ENCODE peak calls at places on chromosome 21, in five cellular contexts. G is HCT116, E is K562, M is fibroblast of lung, A is MM.1S. J is an unnamed sample.

GRCh38 chr21:21715286-21715969 is 717.2 kb downstream of the NCAM2 start:
- DNase-seq in G (no peak), E (no peak), M (peak; percentile 98), A (no peak), J (no peak)

GRCh38 chr21:35408401-35408800 is 359.3 kb upstream of the RUNX1 start:
- DNase-seq in G (no peak), E (no peak), M (peak; percentile 53), A (no peak), J (no peak)

GRCh38 chr21:21159253-21159899 is 161.2 kb downstream of the NCAM2 start:
- DNase-seq in G (no peak), E (no peak), M (peak; percentile 29), A (no peak), J (no peak)

GRCh38 chr21:29349702-29350101 is 51.0 kb downstream of the BACH1 start:
- DNase-seq in G (no peak), E (no peak), M (peak; percentile 56), A (no peak), J (no peak)

GRCh38 chr21:25845729-25846256 is 111.0 kb downstream of the GABPA start:
- DNase-seq in G (no peak), E (no peak), M (no peak), A (no peak), J (no peak)

GRCh38 chr21:35664683-35665082 is 395.6 kb downstream of the SETD4 start:
- DNase-seq in G (peak; percentile 22), E (no peak), M (peak; percentile 91), A (no peak), J (peak; percentile 24)

GRCh38 chr21:35520869-35521268 is 471.8 kb upstream of the RUNX1 start:
- DNase-seq in G (no peak), E (no peak), M (no peak), A (no peak), J (no peak)

GRCh38 chr21:34511787-34512451 is at the start of gene KCNE1:
- DNase-seq in G (no peak), E (no peak), M (no peak), A (no peak), J (no peak)

GRCh38 chr21:35108887-35109286 is 59.8 kb upstream of the RUNX1 start:
- DNase-seq in G (no peak), E (no peak), M (no peak), A (no peak), J (no peak)

GRCh38 chr21:34983680-34984086 is 65.4 kb downstream of the RUNX1 start:
- DNase-seq in G (no peak), E (peak; percentile 45), M (peak; percentile 86), A (peak; percentile 58), J (peak; percentile 53)

GRCh38 chr21:23968008-23968407 is 1639.3 kb downstream of the MRPL39 start:
- DNase-seq in G (no peak), E (no peak), M (no peak), A (no peak), J (no peak)

GRCh38 chr21:25561668-25562641 is 45.3 kb downstream of the MRPL39 start:
- DNase-seq in G (no peak), E (no peak), M (peak; percentile 82), A (peak; percentile 39), J (peak; percentile 82)

GRCh38 chr21:36707763-36708511 is 9.0 kb downstream of the SIM2 start:
- DNase-seq in G (no peak), E (no peak), M (no peak), A (no peak), J (no peak)
- TF ChIP-seq EZH2 in G (no peak), E (no peak), M (no peak), A (no peak), J (no peak)

DNA sequence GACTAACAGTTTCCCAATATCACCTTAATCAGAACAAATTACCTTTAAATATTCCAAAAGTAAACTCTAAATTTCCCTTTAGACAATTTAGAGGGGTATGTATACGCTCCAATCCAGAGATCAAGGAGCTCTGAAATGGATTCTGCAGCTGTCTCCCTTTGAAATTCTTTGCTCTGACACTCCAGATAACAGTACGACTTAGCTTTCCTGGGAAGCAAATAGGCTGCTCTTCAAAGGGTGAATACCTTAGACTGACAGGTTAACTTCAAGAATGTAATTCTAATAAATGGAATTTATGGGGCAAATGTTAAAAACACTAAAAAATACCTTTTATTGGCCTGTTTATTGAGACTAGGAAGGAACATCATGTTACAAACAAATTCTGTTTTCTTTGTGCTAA is 357.2 kb downstream of the USP25 start:
- DNase-seq in G (no peak), E (no peak), M (no peak), A (no peak), J (no peak)
- H3K27ac ChIP-seq in G (no peak overlapping the region), E (no peak overlapping the region), M (no peak overlapping the region), A (no peak overlapping the region), J (no peak overlapping the region)

GRCh38 chr21:33238565-33239255 is 9.0 kb downstream of the IFNAR2 start:
- DNase-seq in G (no peak), E (no peak), M (peak; percentile 21), A (peak; percentile 85), J (no peak)
- H3K9ac ChIP-seq in G (no peak overlapping the region), E (no peak overlapping the region), M (no peak overlapping the region), A (peak overlapping the region; percentile 66), J (no peak overlapping the region)

GRCh38 chr21:37914211-37914900 is 1.9 kb downstream of the KCNJ6 start:
- DNase-seq in G (no peak), E (peak; percentile 26), M (peak; percentile 19), A (peak; percentile 65), J (peak; percentile 48)

GRCh38 chr21:37917612-37918011 is 1.4 kb upstream of the KCNJ6 start:
- DNase-seq in G (no peak), E (no peak), M (peak; percentile 42), A (no peak), J (no peak)

GRCh38 chr21:37916795-37917142 is 512 bp upstream of the KCNJ6 start:
- DNase-seq in G (no peak), E (peak; percentile 60), M (no peak), A (no peak), J (no peak)

GRCh38 chr21:37915516-37915915 is 741 bp downstream of the KCNJ6 start:
- DNase-seq in G (no peak), E (no peak), M (no peak), A (no peak), J (no peak)

DNA sequence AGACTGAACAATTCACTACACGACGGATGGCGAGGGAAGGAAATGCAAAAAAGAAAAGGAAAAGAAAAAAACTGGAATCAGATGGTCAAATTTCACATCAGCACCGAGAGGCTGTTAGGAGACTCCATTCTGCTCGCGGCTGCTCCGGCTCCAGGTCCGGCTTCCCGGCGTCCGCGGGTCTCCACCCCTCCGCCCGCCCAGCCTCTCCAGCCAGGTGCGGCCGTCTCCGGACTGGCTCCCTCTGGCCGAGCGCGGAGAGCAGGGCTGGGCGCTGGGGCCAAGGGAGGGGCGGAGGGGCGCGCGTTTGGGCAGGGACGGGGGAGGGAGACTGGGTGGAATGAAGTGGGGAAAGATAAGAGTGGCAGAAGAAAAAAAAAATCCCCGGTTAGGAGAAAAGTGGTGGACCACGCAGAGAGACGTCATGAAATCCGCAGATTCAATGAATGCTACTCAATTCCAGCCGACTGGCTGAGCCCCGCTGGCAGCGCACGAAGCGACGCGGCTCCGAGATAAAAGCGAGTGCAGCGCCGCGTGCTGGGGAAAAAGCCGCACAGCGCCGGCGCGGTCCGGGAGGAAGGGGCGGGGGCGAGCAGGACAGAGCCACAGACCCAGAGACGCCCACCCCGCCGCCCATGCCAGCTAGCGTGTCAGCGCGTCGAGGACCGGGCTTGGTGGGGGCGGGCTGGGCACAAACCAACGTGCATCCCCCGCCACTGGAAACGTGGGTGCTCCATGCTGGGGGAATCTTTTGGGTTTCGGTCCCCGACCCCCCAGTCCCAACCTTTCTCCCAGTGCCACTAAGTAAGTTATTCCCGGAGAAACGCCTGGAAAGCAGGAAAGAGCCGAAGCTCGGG is at the start of gene KCNJ6:
- DNase-seq in G (no peak), E (peak; percentile 46), M (peak; percentile 41), A (no peak), J (no peak)
- TF ChIP-seq EZH2 in G (no peak), E (no peak), M (no peak), A (no peak), J (no peak)

DNA sequence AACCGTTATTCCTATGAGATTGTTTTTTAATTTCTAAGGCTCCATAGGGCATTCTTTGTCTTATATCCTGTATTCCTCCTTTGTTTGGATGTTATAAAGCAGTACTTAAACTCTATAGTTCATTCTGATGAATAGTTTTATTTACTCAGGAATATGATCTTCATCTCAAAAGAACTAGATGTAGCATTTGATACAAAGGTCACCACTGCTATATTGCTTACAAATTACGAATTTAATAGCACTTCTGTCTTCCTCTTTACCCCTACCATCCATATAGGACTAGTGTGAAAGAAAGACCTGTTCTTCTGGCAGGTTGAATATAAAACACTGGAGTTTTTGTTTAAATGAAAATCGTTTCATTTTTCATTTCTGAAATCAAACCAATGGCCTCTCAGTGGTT is 468.1 kb upstream of the CXADR start:
- DNase-seq in G (no peak), E (no peak), M (no peak), A (no peak), J (no peak)
- H3K27ac ChIP-seq in G (no peak overlapping the region), E (no peak overlapping the region), M (no peak overlapping the region), A (no peak overlapping the region), J (no peak overlapping the region)

GRCh38 chr21:39016740-39017315 is 166.4 kb downstream of the PSMG1 start:
- DNase-seq in G (no peak), E (no peak), M (no peak), A (peak; percentile 63), J (peak; percentile 59)
- H3K9ac ChIP-seq in G (no peak overlapping the region), E (no peak overlapping the region), M (no peak overlapping the region), A (no peak overlapping the region), J (no peak overlapping the region)

DNA sequence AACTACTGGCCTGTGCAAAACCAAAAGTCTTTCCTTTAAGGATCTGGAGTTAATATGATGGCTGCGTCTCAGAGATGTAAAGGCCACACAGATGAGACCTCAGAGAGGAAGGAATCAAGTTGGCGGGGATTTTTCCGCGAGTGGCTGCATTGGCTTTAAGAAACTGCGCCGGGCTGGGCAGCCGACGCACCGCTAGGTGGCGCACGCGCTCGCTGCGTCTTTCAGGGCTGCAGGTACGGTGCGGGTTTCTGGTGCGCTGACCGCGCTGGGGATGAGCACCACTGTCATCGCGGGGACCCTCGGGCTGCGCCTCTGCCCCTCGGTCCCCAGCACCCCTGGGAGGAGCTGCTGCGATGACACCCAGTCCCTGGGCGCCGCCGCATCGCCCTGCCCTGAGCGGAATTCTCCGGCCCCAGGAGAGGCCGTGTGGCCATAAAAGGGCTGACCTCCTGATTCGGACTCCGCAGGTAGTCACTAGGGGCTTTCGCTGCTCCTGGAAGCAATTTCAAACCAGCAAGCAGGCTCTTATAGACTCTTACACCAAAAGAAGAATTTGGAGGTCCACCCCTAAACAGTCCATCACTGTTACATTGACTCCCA is 241.0 kb downstream of the KCNJ6 start:
- DNase-seq in G (peak; percentile 27), E (peak; percentile 80), M (peak; percentile 21), A (peak; percentile 82), J (peak; percentile 23)
- TF ChIP-seq EZH2 in G (no peak), E (no peak), M (no peak), A (no peak), J (no peak)

GRCh38 chr21:42061866-42062542 is 9.1 kb upstream of the UMODL1 start:
- DNase-seq in G (no peak), E (no peak), M (no peak), A (peak; percentile 98), J (peak; percentile 91)
- H3K27ac ChIP-seq in G (no peak overlapping the region), E (no peak overlapping the region), M (no peak overlapping the region), A (peak overlapping the region; percentile 97), J (peak overlapping the region; percentile 98)

DNA sequence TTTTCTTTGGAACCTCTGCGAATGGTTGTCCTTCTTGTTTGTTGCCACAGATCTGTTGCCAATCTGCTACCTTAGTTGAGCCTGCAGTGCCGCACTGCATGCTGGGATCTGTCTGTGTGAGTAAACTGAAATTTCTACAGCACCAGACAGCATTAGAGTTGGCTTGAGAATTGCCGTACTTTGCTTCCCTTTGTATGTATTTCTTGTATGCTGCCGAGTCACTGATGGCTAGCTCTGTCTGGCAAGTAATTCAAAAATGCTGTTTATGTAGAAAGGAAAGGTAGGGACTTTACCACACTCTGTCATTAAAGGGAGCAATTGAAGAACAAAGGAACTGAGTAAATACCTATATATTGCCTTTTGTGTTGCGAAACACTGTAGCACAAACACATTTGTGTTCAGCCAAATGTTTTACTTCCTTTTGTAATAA is 857.4 kb downstream of the USP25 start:
- DNase-seq in G (no peak), E (no peak), M (peak; percentile 82), A (peak; percentile 80), J (no peak)
- H3K9ac ChIP-seq in G (no peak overlapping the region), E (no peak overlapping the region), M (no peak overlapping the region), A (peak overlapping the region; percentile 43), J (no peak overlapping the region)